ENCODE peak calls at places on chromosomes 5 and 9, in seven cellular contexts. T, A, F, M, H, Q and I are unnamed samples.

GRCh38 chr9:37187269-37187668 is 66.9 kb downstream of the ZCCHC7 start:
- DNase-seq in H (no peak), Q (no peak), A (no peak), T (no peak), M (no peak), F (no peak), I (no peak)

GRCh38 chr5:3126639-3127038 is 375.2 kb upstream of the IRX2 start:
- DNase-seq in F (no peak), M (no peak), Q (no peak), A (no peak), H (no peak), T (no peak), I (no peak)

GRCh38 chr5:5414999-5415398 is 7.5 kb upstream of the ICE1 start:
- DNase-seq in T (no peak), H (no peak), Q (no peak), F (no peak), A (no peak), M (no peak), I (no peak)

GRCh38 chr9:133348763-133349573 is 950 bp downstream of the RPL7A start:
- DNase-seq in M (no peak), A (no peak), Q (no peak), H (no peak), T (no peak), F (no peak), I (no peak)

GRCh38 chr5:78561261-78561660 is 87.3 kb downstream of the LHFPL2 start:
- DNase-seq in T (no peak), M (no peak), F (no peak), Q (no peak), H (no peak), A (no peak), I (no peak)

GRCh38 chr5:351084-351910 is 29.8 kb downstream of the AHRR start:
- DNase-seq in T (no peak), Q (no peak), H (no peak), M (no peak), A (no peak), F (no peak), I (no peak)

GRCh38 chr9:133048595-133048994 is 13.2 kb upstream of the CEL start:
- DNase-seq in F (no peak), A (no peak), H (no peak), T (no peak), M (no peak), Q (no peak), I (no peak)

GRCh38 chr5:36001032-36001431 is 9.8 kb upstream of the UGT3A1 start:
- DNase-seq in H (no peak), A (no peak), Q (no peak), M (no peak), T (no peak), F (no peak), I (no peak)

GRCh38 chr9:72232778-72233177 is 83.5 kb downstream of the GDA start:
- DNase-seq in Q (peak), T (no peak), H (no peak), F (no peak), A (no peak), M (no peak), I (no peak)